ENCODE peak calls at places on chromosomes 11 and 22, in six cellular contexts. One of them, this sample, is unnamed.

GRCh38 chr11:112962854-112963367 is 1.7 kb downstream of the NCAM1 start:
- DNase-seq in activated T-helper 2 cell treated with anti-CD3 and anti-CD28 coated beads, Interferon-gamma antibody, Interleukin-2, Interleukin-4, amounts not matched to agents 10 μg/mL and 5 μg/mL and 100 μg/mL, durations not matched to agents 14 hours and 24 hours and 36 hours: no peak
- DNase-seq in iris pigment epithelial cell: peak
- DNase-seq in heart right ventricle: peak
- DNase-seq in nephron progenitor cell: peak
- DNase-seq in midbrain: peak
- DNase-seq in this sample: peak

GRCh38 chr22:31496735-31497146 is 405 bp downstream of the SFI1 start:
- DNase-seq in activated T-helper 2 cell treated with anti-CD3 and anti-CD28 coated beads, Interferon-gamma antibody, Interleukin-2, Interleukin-4, amounts not matched to agents 10 μg/mL and 5 μg/mL and 100 μg/mL, durations not matched to agents 14 hours and 24 hours and 36 hours: peak
- DNase-seq in iris pigment epithelial cell: no peak
- DNase-seq in heart right ventricle: peak
- DNase-seq in nephron progenitor cell: peak
- DNase-seq in midbrain: no peak
- DNase-seq in this sample: peak

GRCh38 chr11:33753304-33753703 is 17.1 kb upstream of the CD59 start:
- DNase-seq in activated T-helper 2 cell treated with anti-CD3 and anti-CD28 coated beads, Interferon-gamma antibody, Interleukin-2, Interleukin-4, amounts not matched to agents 10 μg/mL and 5 μg/mL and 100 μg/mL, durations not matched to agents 14 hours and 24 hours and 36 hours: no peak
- DNase-seq in iris pigment epithelial cell: peak
- DNase-seq in heart right ventricle: no peak
- DNase-seq in nephron progenitor cell: no peak
- DNase-seq in midbrain: no peak
- DNase-seq in this sample: no peak

GRCh38 chr22:37686002-37686982 is at the start of gene NOL12:
- DNase-seq in activated T-helper 2 cell treated with anti-CD3 and anti-CD28 coated beads, Interferon-gamma antibody, Interleukin-2, Interleukin-4, amounts not matched to agents 10 μg/mL and 5 μg/mL and 100 μg/mL, durations not matched to agents 14 hours and 24 hours and 36 hours: peak
- DNase-seq in iris pigment epithelial cell: peak
- DNase-seq in heart right ventricle: peak
- DNase-seq in nephron progenitor cell: peak
- DNase-seq in midbrain: peak
- DNase-seq in this sample: peak

GRCh38 chr22:38631724-38632123 is 24.5 kb downstream of the FAM227A start:
- DNase-seq in activated T-helper 2 cell treated with anti-CD3 and anti-CD28 coated beads, Interferon-gamma antibody, Interleukin-2, Interleukin-4, amounts not matched to agents 10 μg/mL and 5 μg/mL and 100 μg/mL, durations not matched to agents 14 hours and 24 hours and 36 hours: no peak
- DNase-seq in iris pigment epithelial cell: no peak
- DNase-seq in heart right ventricle: no peak
- DNase-seq in nephron progenitor cell: no peak
- DNase-seq in midbrain: no peak
- DNase-seq in this sample: no peak

GRCh38 chr11:93784935-93785360 is 866 bp downstream of the MED17 start:
- DNase-seq in activated T-helper 2 cell treated with anti-CD3 and anti-CD28 coated beads, Interferon-gamma antibody, Interleukin-2, Interleukin-4, amounts not matched to agents 10 μg/mL and 5 μg/mL and 100 μg/mL, durations not matched to agents 14 hours and 24 hours and 36 hours: no peak
- DNase-seq in iris pigment epithelial cell: peak
- DNase-seq in heart right ventricle: no peak
- DNase-seq in nephron progenitor cell: no peak
- DNase-seq in midbrain: no peak
- DNase-seq in this sample: no peak

GRCh38 chr11:64157987-64158386 is 7.9 kb downstream of the MACROD1 start:
- DNase-seq in activated T-helper 2 cell treated with anti-CD3 and anti-CD28 coated beads, Interferon-gamma antibody, Interleukin-2, Interleukin-4, amounts not matched to agents 10 μg/mL and 5 μg/mL and 100 μg/mL, durations not matched to agents 14 hours and 24 hours and 36 hours: no peak
- DNase-seq in iris pigment epithelial cell: no peak
- DNase-seq in heart right ventricle: no peak
- DNase-seq in nephron progenitor cell: no peak
- DNase-seq in midbrain: no peak
- DNase-seq in this sample: no peak

GRCh38 chr11:66835762-66836405 is 7.4 kb upstream of the RCE1 start:
- DNase-seq in activated T-helper 2 cell treated with anti-CD3 and anti-CD28 coated beads, Interferon-gamma antibody, Interleukin-2, Interleukin-4, amounts not matched to agents 10 μg/mL and 5 μg/mL and 100 μg/mL, durations not matched to agents 14 hours and 24 hours and 36 hours: no peak
- DNase-seq in iris pigment epithelial cell: peak
- DNase-seq in heart right ventricle: no peak
- DNase-seq in nephron progenitor cell: no peak
- DNase-seq in midbrain: no peak
- DNase-seq in this sample: no peak

GRCh38 chr11:94048310-94048709 is 27.2 kb downstream of the HEPHL1 start:
- DNase-seq in activated T-helper 2 cell treated with anti-CD3 and anti-CD28 coated beads, Interferon-gamma antibody, Interleukin-2, Interleukin-4, amounts not matched to agents 10 μg/mL and 5 μg/mL and 100 μg/mL, durations not matched to agents 14 hours and 24 hours and 36 hours: no peak
- DNase-seq in iris pigment epithelial cell: no peak
- DNase-seq in heart right ventricle: no peak
- DNase-seq in nephron progenitor cell: no peak
- DNase-seq in midbrain: no peak
- DNase-seq in this sample: no peak

GRCh38 chr11:108148549-108148948 is 27.2 kb downstream of the ACAT1 start:
- DNase-seq in activated T-helper 2 cell treated with anti-CD3 and anti-CD28 coated beads, Interferon-gamma antibody, Interleukin-2, Interleukin-4, amounts not matched to agents 10 μg/mL and 5 μg/mL and 100 μg/mL, durations not matched to agents 14 hours and 24 hours and 36 hours: no peak
- DNase-seq in iris pigment epithelial cell: no peak
- DNase-seq in heart right ventricle: no peak
- DNase-seq in nephron progenitor cell: no peak
- DNase-seq in midbrain: no peak
- DNase-seq in this sample: no peak

GRCh38 chr11:933002-933820 is 7.5 kb downstream of the AP2A2 start:
- DNase-seq in activated T-helper 2 cell treated with anti-CD3 and anti-CD28 coated beads, Interferon-gamma antibody, Interleukin-2, Interleukin-4, amounts not matched to agents 10 μg/mL and 5 μg/mL and 100 μg/mL, durations not matched to agents 14 hours and 24 hours and 36 hours: no peak
- DNase-seq in iris pigment epithelial cell: peak
- DNase-seq in heart right ventricle: no peak
- DNase-seq in nephron progenitor cell: no peak
- DNase-seq in midbrain: no peak
- DNase-seq in this sample: no peak

GRCh38 chr11:32005786-32006406 is 85.0 kb upstream of the RCN1 start:
- DNase-seq in activated T-helper 2 cell treated with anti-CD3 and anti-CD28 coated beads, Interferon-gamma antibody, Interleukin-2, Interleukin-4, amounts not matched to agents 10 μg/mL and 5 μg/mL and 100 μg/mL, durations not matched to agents 14 hours and 24 hours and 36 hours: no peak
- DNase-seq in iris pigment epithelial cell: peak
- DNase-seq in heart right ventricle: no peak
- DNase-seq in nephron progenitor cell: no peak
- DNase-seq in midbrain: no peak
- DNase-seq in this sample: no peak

This sample was measured in left ventricle myocardium superior.